ENCODE peak calls at places on chromosomes 5 and 9, in six cellular contexts. Z is ureter, V is EL, A is dorsolateral prefrontal cortex, R is Ammon's horn, S is choroid plexus epithelial cell. T is an unnamed sample.

GRCh38 chr9:35691757-35692301 is 2.1 kb upstream of the TPM2 start:
- DNase-seq in A (no peak), V (no peak), S (no peak), Z (no peak), R (no peak), T (no peak)

GRCh38 chr5:102414448-102414847 is 84.4 kb downstream of the SLCO6A1 start:
- DNase-seq in V (no peak), S (no peak), R (no peak), A (no peak), Z (no peak), T (no peak)

GRCh38 chr5:56278267-56278826 is 45.2 kb upstream of the ANKRD55 start:
- DNase-seq in A (no peak), V (peak; percentile 100), Z (no peak), R (no peak), S (peak; percentile 75), T (peak; percentile 71)

GRCh38 chr5:173032730-173033129 is 23.4 kb upstream of the CREBRF start:
- DNase-seq in R (no peak), V (no peak), A (no peak), S (no peak), Z (no peak), T (no peak)

GRCh38 chr9:68530618-68531017 is 10.1 kb downstream of the TMEM252 start:
- DNase-seq in S (peak; percentile 86), Z (peak; percentile 83), A (no peak), V (no peak), R (no peak), T (no peak)

GRCh38 chr5:127930311-127930710 is 153.3 kb upstream of the SLC12A2 start:
- DNase-seq in A (no peak), R (no peak), Z (no peak), S (peak; percentile 63), V (peak; percentile 59), T (peak; percentile 15)

GRCh38 chr5:103804714-103805113 is 242.1 kb upstream of the NUDT12 start:
- DNase-seq in V (peak; percentile 48), A (no peak), Z (no peak), R (no peak), S (peak; percentile 21), T (no peak)

GRCh38 chr5:36607114-36607561 is 732 bp downstream of the SLC1A3 start:
- DNase-seq in V (peak; percentile 49), S (peak; percentile 58), A (no peak), Z (no peak), R (peak; percentile 83), T (peak; percentile 39)

GRCh38 chr5:115069087-115069968 is 100.4 kb downstream of the TRIM36 start:
- DNase-seq in V (peak; percentile 45), Z (no peak), A (peak; percentile 66), S (peak; percentile 77), R (peak; percentile 82), T (peak; percentile 21)

GRCh38 chr5:131462479-131462878 is 172.6 kb downstream of the RAPGEF6 start:
- DNase-seq in R (no peak), Z (no peak), S (no peak), V (no peak), A (no peak), T (no peak)

GRCh38 chr9:5843450-5844249 is 10.7 kb upstream of the ERMP1 start:
- DNase-seq in V (peak; percentile 30), Z (peak; percentile 46), R (no peak), S (peak; percentile 64), A (no peak), T (peak; percentile 39)

GRCh38 chr5:53679261-53679660 is 118.8 kb downstream of the NDUFS4 start:
- DNase-seq in V (peak; percentile 22), S (peak; percentile 58), Z (no peak), R (no peak), A (no peak), T (no peak)

GRCh38 chr9:131395027-131395744 is 1.3 kb downstream of the PRRC2B start:
- DNase-seq in S (peak; percentile 31), A (no peak), V (no peak), Z (peak; percentile 74), R (no peak), T (no peak)

GRCh38 chr5:65482727-65483473 is 1.2 kb upstream of the ADAMTS6 start:
- DNase-seq in S (peak; percentile 81), Z (no peak), V (peak; percentile 72), A (no peak), R (peak; percentile 16), T (peak; percentile 26)

GRCh38 chr9:127566351-127567001 is 45.6 kb upstream of the STXBP1 start:
- DNase-seq in A (no peak), Z (no peak), R (no peak), V (no peak), S (no peak), T (no peak)

GRCh38 chr5:16411741-16412455 is 53.7 kb downstream of the ZNF622 start:
- DNase-seq in R (no peak), V (peak; percentile 55), Z (no peak), A (no peak), S (no peak), T (no peak)

GRCh38 chr5:29197636-29198035 is 1995.8 kb upstream of the CDH6 start:
- DNase-seq in S (peak; percentile 7), R (no peak), Z (no peak), A (no peak), V (no peak), T (peak; percentile 57)

GRCh38 chr5:101390317-101390908 is 487.3 kb upstream of the ST8SIA4 start:
- DNase-seq in R (peak; percentile 81), V (no peak), A (peak; percentile 9), S (peak; percentile 71), Z (no peak), T (peak; percentile 1)